ENCODE peak calls at places on chromosomes 16 and 17, in nine cellular contexts. One of them, this sample, is unnamed.

GRCh38 chr17:16100737-16101400 is 101.2 kb downstream of the TTC19 start:
- DNase-seq in smooth muscle cell of the brain vasculature: no peak
- DNase-seq in gastrocnemius medialis: no peak
- DNase-seq in activated CD4-positive, CD25-positive, alpha-beta regulatory T cell: no peak
- DNase-seq in ELR: peak; percentile 58
- DNase-seq in posterior cingulate gyrus: no peak
- DNase-seq in SW480: no peak
- DNase-seq in cardiac muscle cell: peak; percentile 56
- DNase-seq in OCI-LY7: no peak
- DNase-seq in this sample: peak; percentile 37

GRCh38 chr17:76452102-76452645 is 778 bp downstream of the UBE2O start:
- DNase-seq in smooth muscle cell of the brain vasculature: no peak
- DNase-seq in gastrocnemius medialis: no peak
- DNase-seq in activated CD4-positive, CD25-positive, alpha-beta regulatory T cell: no peak
- DNase-seq in ELR: peak; percentile 39
- DNase-seq in posterior cingulate gyrus: peak; percentile 83
- DNase-seq in SW480: no peak
- DNase-seq in cardiac muscle cell: no peak
- DNase-seq in OCI-LY7: peak; percentile 44
- DNase-seq in this sample: no peak

GRCh38 chr16:46673320-46674013 is 15.5 kb downstream of the VPS35 start:
- DNase-seq in smooth muscle cell of the brain vasculature: no peak
- DNase-seq in gastrocnemius medialis: no peak
- DNase-seq in activated CD4-positive, CD25-positive, alpha-beta regulatory T cell: no peak
- DNase-seq in ELR: peak; percentile 79
- DNase-seq in posterior cingulate gyrus: peak; percentile 85
- DNase-seq in SW480: peak; percentile 59
- DNase-seq in cardiac muscle cell: peak; percentile 77
- DNase-seq in OCI-LY7: peak; percentile 78
- DNase-seq in this sample: peak; percentile 85

GRCh38 chr17:77247048-77247541 is 106.3 kb downstream of the SEC14L1 start:
- DNase-seq in smooth muscle cell of the brain vasculature: peak; percentile 43
- DNase-seq in gastrocnemius medialis: peak; percentile 60
- DNase-seq in activated CD4-positive, CD25-positive, alpha-beta regulatory T cell: peak; percentile 83
- DNase-seq in ELR: peak; percentile 83
- DNase-seq in posterior cingulate gyrus: peak; percentile 98
- DNase-seq in SW480: peak; percentile 49
- DNase-seq in cardiac muscle cell: peak; percentile 88
- DNase-seq in OCI-LY7: peak; percentile 91
- DNase-seq in this sample: peak; percentile 91

GRCh38 chr16:49543315-49543946 is 169.8 kb downstream of the C16orf78 start:
- DNase-seq in smooth muscle cell of the brain vasculature: no peak
- DNase-seq in gastrocnemius medialis: peak; percentile 53
- DNase-seq in activated CD4-positive, CD25-positive, alpha-beta regulatory T cell: no peak
- DNase-seq in ELR: no peak
- DNase-seq in posterior cingulate gyrus: peak; percentile 75
- DNase-seq in SW480: no peak
- DNase-seq in cardiac muscle cell: no peak
- DNase-seq in OCI-LY7: no peak
- DNase-seq in this sample: peak; percentile 65

GRCh38 chr17:11986939-11987329 is 10.3 kb downstream of the ZNF18 start:
- DNase-seq in smooth muscle cell of the brain vasculature: peak; percentile 36
- DNase-seq in gastrocnemius medialis: no peak
- DNase-seq in activated CD4-positive, CD25-positive, alpha-beta regulatory T cell: no peak
- DNase-seq in ELR: peak; percentile 71
- DNase-seq in posterior cingulate gyrus: no peak
- DNase-seq in SW480: peak; percentile 47
- DNase-seq in cardiac muscle cell: peak; percentile 73
- DNase-seq in OCI-LY7: peak; percentile 17
- DNase-seq in this sample: peak; percentile 55

GRCh38 chr16:17419266-17419665 is 51.5 kb downstream of the XYLT1 start:
- DNase-seq in smooth muscle cell of the brain vasculature: no peak
- DNase-seq in gastrocnemius medialis: no peak
- DNase-seq in activated CD4-positive, CD25-positive, alpha-beta regulatory T cell: no peak
- DNase-seq in ELR: no peak
- DNase-seq in posterior cingulate gyrus: no peak
- DNase-seq in SW480: no peak
- DNase-seq in cardiac muscle cell: no peak
- DNase-seq in OCI-LY7: no peak
- DNase-seq in this sample: no peak

GRCh38 chr16:11497851-11498289 is 88.8 kb downstream of the LITAF start:
- DNase-seq in smooth muscle cell of the brain vasculature: peak; percentile 43
- DNase-seq in gastrocnemius medialis: no peak
- DNase-seq in activated CD4-positive, CD25-positive, alpha-beta regulatory T cell: no peak
- DNase-seq in ELR: peak; percentile 21
- DNase-seq in posterior cingulate gyrus: peak; percentile 26
- DNase-seq in SW480: peak; percentile 81
- DNase-seq in cardiac muscle cell: peak; percentile 77
- DNase-seq in OCI-LY7: no peak
- DNase-seq in this sample: peak; percentile 75

GRCh38 chr17:2396568-2397246 is 4.2 kb downstream of the MNT start:
- DNase-seq in smooth muscle cell of the brain vasculature: peak; percentile 85
- DNase-seq in gastrocnemius medialis: peak; percentile 86
- DNase-seq in activated CD4-positive, CD25-positive, alpha-beta regulatory T cell: peak; percentile 37
- DNase-seq in ELR: peak; percentile 97
- DNase-seq in posterior cingulate gyrus: peak; percentile 94
- DNase-seq in SW480: peak; percentile 91
- DNase-seq in cardiac muscle cell: peak; percentile 99
- DNase-seq in OCI-LY7: peak; percentile 50
- DNase-seq in this sample: peak; percentile 94

GRCh38 chr16:80974649-80975376 is 31.9 kb downstream of the CMC2 start:
- DNase-seq in smooth muscle cell of the brain vasculature: no peak
- DNase-seq in gastrocnemius medialis: no peak
- DNase-seq in activated CD4-positive, CD25-positive, alpha-beta regulatory T cell: no peak
- DNase-seq in ELR: peak; percentile 44
- DNase-seq in posterior cingulate gyrus: no peak
- DNase-seq in SW480: no peak
- DNase-seq in cardiac muscle cell: no peak
- DNase-seq in OCI-LY7: peak; percentile 24
- DNase-seq in this sample: no peak

GRCh38 chr16:51053805-51054204 is 97.3 kb downstream of the SALL1 start:
- DNase-seq in smooth muscle cell of the brain vasculature: no peak
- DNase-seq in gastrocnemius medialis: no peak
- DNase-seq in activated CD4-positive, CD25-positive, alpha-beta regulatory T cell: no peak
- DNase-seq in ELR: no peak
- DNase-seq in posterior cingulate gyrus: no peak
- DNase-seq in SW480: no peak
- DNase-seq in cardiac muscle cell: no peak
- DNase-seq in OCI-LY7: no peak
- DNase-seq in this sample: no peak

This sample was measured in SJCRH30.